ENCODE peak calls at places on chromosomes 12 and 14, in five cellular contexts. L is adipocyte, C is MG63, B is GM23248, S is natural killer cell. D is an unnamed sample.

GRCh38 chr12:109150124-109150640 is 33.8 kb downstream of the ACACB start:
- DNase-seq in L (no peak), C (no peak), B (no peak), S (no peak), D (no peak)

GRCh38 chr12:93434305-93434704 is 7.4 kb downstream of the UBE2N start:
- DNase-seq in L (peak; percentile 48), C (no peak), B (peak; percentile 25), S (no peak), D (no peak)

GRCh38 chr12:47242426-47242825 is 162.7 kb upstream of the AMIGO2 start:
- DNase-seq in L (no peak), C (no peak), B (no peak), S (no peak), D (no peak)

GRCh38 chr14:49962616-49963015 is 69.7 kb downstream of the ARF6 start:
- DNase-seq in L (no peak), C (peak; percentile 8), B (peak; percentile 57), S (no peak), D (peak; percentile 49)

GRCh38 chr12:124125472-124125871 is 152.5 kb downstream of the ZNF664 start:
- DNase-seq in L (no peak), C (no peak), B (no peak), S (no peak), D (peak; percentile 35)

GRCh38 chr12:57896437-57897201 is 44.7 kb upstream of the ATP23 start:
- DNase-seq in L (peak; percentile 81), C (peak; percentile 65), B (peak; percentile 77), S (no peak), D (no peak)

GRCh38 chr14:87391066-87391465 is 601.9 kb downstream of the GALC start:
- DNase-seq in L (no peak), C (no peak), B (no peak), S (no peak), D (no peak)

GRCh38 chr14:79040742-79041249 is 870.6 kb downstream of the NRXN3 start:
- DNase-seq in L (no peak), C (no peak), B (no peak), S (no peak), D (no peak)

GRCh38 chr14:36271939-36272907 is 48.2 kb downstream of the MBIP start:
- DNase-seq in L (peak; percentile 45), C (peak; percentile 4), B (peak; percentile 33), S (no peak), D (no peak)

GRCh38 chr12:130747867-130748740 is 32.0 kb upstream of the RIMBP2 start:
- DNase-seq in L (peak; percentile 88), C (peak; percentile 53), B (peak; percentile 81), S (peak; percentile 44), D (peak; percentile 49)

GRCh38 chr12:132275110-132275531 is 54.3 kb downstream of the GALNT9 start:
- DNase-seq in L (no peak), C (peak; percentile 95), B (peak; percentile 81), S (no peak), D (no peak)

GRCh38 chr12:118332511-118332910 is 40.2 kb downstream of the TAOK3 start:
- DNase-seq in L (no peak), C (no peak), B (peak; percentile 46), S (no peak), D (no peak)

GRCh38 chr12:10363922-10364838 is 25.7 kb downstream of the KLRK1 start:
- DNase-seq in L (peak; percentile 61), C (peak; percentile 42), B (peak; percentile 66), S (no peak), D (peak; percentile 35)

GRCh38 chr14:32366256-32366655 is 37.2 kb downstream of the AKAP6 start:
- DNase-seq in L (peak; percentile 52), C (peak; percentile 59), B (peak; percentile 67), S (no peak), D (no peak)

GRCh38 chr14:100590726-100591452 is 3.7 kb upstream of the BEGAIN start:
- DNase-seq in L (no peak), C (no peak), B (no peak), S (no peak), D (no peak)

GRCh38 chr12:93803408-93803807 is 126.2 kb downstream of the CRADD start:
- DNase-seq in L (peak; percentile 84), C (peak; percentile 56), B (peak; percentile 85), S (no peak), D (no peak)

GRCh38 chr14:95482967-95483842 is 33.2 kb downstream of the SYNE3 start:
- DNase-seq in L (peak; percentile 94), C (peak; percentile 86), B (peak; percentile 96), S (no peak), D (no peak)

GRCh38 chr12:11723993-11724392 is 74.5 kb downstream of the ETV6 start:
- DNase-seq in L (no peak), C (no peak), B (no peak), S (no peak), D (no peak)

GRCh38 chr12:101490286-101490920 is 15.3 kb downstream of the SPIC start:
- DNase-seq in L (no peak), C (no peak), B (peak; percentile 4), S (no peak), D (no peak)

GRCh38 chr12:2900642-2901041 is 10.0 kb downstream of the TULP3 start:
- DNase-seq in L (no peak), C (no peak), B (no peak), S (no peak), D (no peak)

GRCh38 chr12:94596596-94596995 is 53.8 kb downstream of the TMCC3 start:
- DNase-seq in L (no peak), C (no peak), B (no peak), S (no peak), D (no peak)

GRCh38 chr12:121753844-121754264 is 39.6 kb downstream of the RHOF start:
- DNase-seq in L (no peak), C (peak; percentile 67), B (no peak), S (no peak), D (no peak)

GRCh38 chr12:106903241-106903950 is 52.3 kb upstream of the TMEM263 start:
- DNase-seq in L (peak; percentile 76), C (peak; percentile 76), B (peak; percentile 84), S (peak; percentile 45), D (peak; percentile 60)

GRCh38 chr14:24883571-24883970 is 166.4 kb downstream of the STXBP6 start:
- DNase-seq in L (peak; percentile 58), C (no peak), B (peak; percentile 89), S (no peak), D (no peak)

GRCh38 chr12:65699251-65699650 is 125.0 kb upstream of the HMGA2 start:
- DNase-seq in L (peak; percentile 29), C (no peak), B (peak; percentile 84), S (no peak), D (no peak)

GRCh38 chr12:26251600-26251999 is 56.2 kb downstream of the SSPN start:
- DNase-seq in L (no peak), C (no peak), B (no peak), S (no peak), D (no peak)

GRCh38 chr12:2138294-2138693 is 85.5 kb downstream of the CACNA1C start:
- DNase-seq in L (no peak), C (no peak), B (no peak), S (no peak), D (no peak)

D was measured in GM12892.